ENCODE peak calls at places on chromosomes 12 and 14, in seven cellular contexts. P, K, V, O, J, Q and S are unnamed samples.

GRCh38 chr12:15589328-15590032 is 199.7 kb downstream of the EPS8 start:
- DNase-seq in P (no peak), K (no peak), V (no peak), O (no peak), J (no peak), Q (no peak), S (no peak)

GRCh38 chr14:89378119-89378518 is 38.9 kb downstream of the FOXN3 start:
- DNase-seq in P (peak), K (no peak), V (no peak), O (no peak), J (peak), Q (no peak), S (peak)

GRCh38 chr14:105061428-105062047 is 3.7 kb downstream of the GPR132 start:
- DNase-seq in P (no peak), K (peak), V (peak), O (no peak), J (no peak), Q (no peak), S (no peak)

GRCh38 chr12:66942741-66943465 is 264.0 kb upstream of the GRIP1 start:
- DNase-seq in P (no peak), K (no peak), V (no peak), O (no peak), J (no peak), Q (no peak), S (no peak)

GRCh38 chr12:54195736-54196347 is 7.1 kb upstream of the SMUG1 start:
- DNase-seq in P (no peak), K (peak), V (no peak), O (no peak), J (peak), Q (no peak), S (peak)

GRCh38 chr14:95095991-95096390 is 61.3 kb downstream of the DICER1 start:
- DNase-seq in P (no peak), K (no peak), V (no peak), O (no peak), J (no peak), Q (no peak), S (no peak)

GRCh38 chr12:116206828-116207227 is 70.7 kb downstream of the MED13L start:
- DNase-seq in P (no peak), K (no peak), V (no peak), O (no peak), J (no peak), Q (no peak), S (no peak)

GRCh38 chr14:100849432-100849831 is 23.5 kb downstream of the MEG3 start:
- DNase-seq in P (no peak), K (no peak), V (no peak), O (no peak), J (no peak), Q (no peak), S (peak)

GRCh38 chr12:106521901-106522300 is 60.9 kb upstream of the RFX4 start:
- DNase-seq in P (no peak), K (no peak), V (no peak), O (no peak), J (no peak), Q (no peak), S (no peak)
- H3K4me3 ChIP-seq in P (no peak), K (no peak), V (no peak), O (no peak), J (no peak), Q (no peak), S (no peak)

GRCh38 chr14:35319509-35319908 is 27.3 kb downstream of the PSMA6 start:
- DNase-seq in P (no peak), K (no peak), V (no peak), O (no peak), J (no peak), Q (no peak), S (no peak)
- TF ChIP-seq CTCF in P (no peak), K (no peak), V (no peak), O (no peak), J (no peak), Q (no peak), S (no peak)

GRCh38 chr14:73238941-73239340 is 1.6 kb downstream of the PAPLN start:
- DNase-seq in P (no peak), K (no peak), V (no peak), O (no peak), J (no peak), Q (no peak), S (no peak)

GRCh38 chr14:73236752-73237218 is 521 bp upstream of the PAPLN start:
- DNase-seq in P (no peak), K (no peak), V (no peak), O (no peak), J (no peak), Q (no peak), S (no peak)

GRCh38 chr14:73238262-73238852 is 1.1 kb downstream of the PAPLN start:
- DNase-seq in P (no peak), K (no peak), V (no peak), O (no peak), J (peak), Q (no peak), S (peak)

GRCh38 chr14:73237219-73237785 is at the start of gene PAPLN:
- DNase-seq in P (no peak), K (peak), V (no peak), O (no peak), J (peak), Q (no peak), S (no peak)

DNA sequence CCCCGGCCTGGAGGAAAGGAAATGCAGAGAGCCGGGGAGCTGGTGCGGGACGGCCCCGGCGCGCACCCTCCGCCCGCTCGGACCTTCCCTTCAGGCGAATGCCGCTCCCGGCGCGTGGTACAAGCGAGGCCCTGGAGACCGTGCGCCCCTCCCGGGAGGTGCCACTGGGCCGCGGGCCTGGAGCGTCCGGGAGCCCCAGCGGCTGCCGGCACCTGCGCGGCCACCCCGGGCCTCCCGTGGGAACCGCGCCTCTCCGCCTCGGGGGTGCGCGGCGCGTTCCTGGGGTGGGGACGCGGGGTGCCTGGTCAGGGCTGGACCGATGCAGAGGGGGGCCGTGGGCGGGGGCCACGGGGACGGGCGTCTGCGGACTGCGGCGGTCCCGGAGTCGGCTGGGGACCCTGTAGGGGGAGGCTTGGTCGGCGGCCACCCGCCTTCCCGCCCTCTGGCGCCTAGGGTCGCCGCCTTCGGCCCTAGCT is 518 bp downstream of the PAPLN start:
- DNase-seq in P (no peak), K (peak), V (no peak), O (no peak), J (no peak), Q (no peak), S (no peak)
- H3K4me3 ChIP-seq in P (peak), K (peak), V (peak), O (peak), J (peak), Q (peak), S (peak)

DNA sequence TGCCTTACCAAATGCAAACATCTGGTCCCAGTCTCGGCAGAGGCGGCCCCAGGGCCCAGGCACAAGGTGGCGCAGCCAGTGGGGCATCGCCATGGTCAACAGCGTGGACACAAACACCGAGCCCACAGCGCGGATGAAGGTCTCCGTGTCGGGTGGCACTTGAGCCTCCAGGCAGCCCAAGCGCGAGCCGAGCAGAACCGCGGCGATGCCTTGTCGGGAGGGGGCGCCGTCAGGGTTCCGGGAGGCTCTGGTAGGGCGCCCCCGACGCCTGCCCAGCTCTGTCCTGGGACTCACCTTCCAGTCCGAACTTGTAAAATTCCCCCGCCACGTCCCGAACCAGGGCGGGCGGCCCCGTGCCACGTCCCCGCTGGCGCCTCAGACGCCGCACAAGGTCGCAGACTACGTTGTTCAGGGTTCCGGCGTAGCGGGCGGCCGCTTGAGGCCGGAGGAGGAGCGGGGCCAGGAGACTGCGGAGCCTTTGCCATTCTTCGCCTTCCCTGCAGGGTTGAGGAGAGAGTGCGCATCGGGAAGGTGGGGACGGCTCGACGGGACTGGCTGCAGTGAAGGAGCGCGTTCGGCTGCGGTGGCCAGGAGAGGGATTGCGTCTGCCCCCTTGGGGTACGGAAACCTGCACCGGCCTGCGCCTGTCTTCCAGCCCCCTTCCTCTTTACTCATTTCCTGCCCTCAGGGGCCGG is 1.7 kb downstream of the CYP27B1 start:
- DNase-seq in P (no peak), K (peak), V (peak), O (no peak), J (peak), Q (no peak), S (no peak)
- TF ChIP-seq CTCF in P (peak), K (no peak), V (peak), O (peak), J (peak), Q (peak), S (peak)

DNA sequence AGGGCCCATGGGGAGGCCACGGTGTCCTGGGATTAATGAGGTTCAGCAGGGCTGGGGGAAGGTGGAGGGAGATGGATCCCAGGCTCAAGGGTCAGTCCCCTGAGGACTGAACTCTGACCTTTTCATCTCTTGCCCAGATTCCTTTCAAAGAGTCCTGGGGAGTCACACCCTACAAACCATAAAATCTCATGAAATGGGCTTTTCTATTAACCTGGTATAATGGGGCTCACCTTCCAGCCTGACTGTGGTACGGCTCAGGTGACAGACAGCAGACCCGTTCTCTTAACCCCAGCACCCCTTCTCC is 268.2 kb downstream of the ADGRD1 start:
- DNase-seq in P (no peak), K (no peak), V (no peak), O (no peak), J (no peak), Q (no peak), S (no peak)
- H3K4me3 ChIP-seq in P (peak), K (no peak), V (no peak), O (no peak), J (no peak), Q (no peak), S (no peak)

GRCh38 chr12:92541024-92541423 is 161.8 kb upstream of the PLEKHG7 start:
- DNase-seq in P (no peak), K (no peak), V (no peak), O (no peak), J (no peak), Q (no peak), S (no peak)

GRCh38 chr12:92538970-92539749 is 163.6 kb upstream of the PLEKHG7 start:
- DNase-seq in P (peak), K (no peak), V (no peak), O (no peak), J (peak), Q (no peak), S (peak)

GRCh38 chr12:92537235-92537960 is 165.4 kb upstream of the PLEKHG7 start:
- DNase-seq in P (no peak), K (no peak), V (no peak), O (no peak), J (no peak), Q (no peak), S (no peak)

GRCh38 chr12:92543359-92543758 is 159.4 kb upstream of the PLEKHG7 start:
- DNase-seq in P (no peak), K (no peak), V (no peak), O (no peak), J (no peak), Q (peak), S (no peak)

GRCh38 chr12:92539966-92540791 is 162.6 kb upstream of the PLEKHG7 start:
- DNase-seq in P (no peak), K (peak), V (no peak), O (no peak), J (no peak), Q (no peak), S (no peak)
- TF ChIP-seq CTCF in P (peak), K (no peak), V (no peak), O (peak), J (no peak), Q (no peak), S (no peak)

GRCh38 chr12:5047094-5047493 is 3.4 kb downstream of the KCNA5 start:
- DNase-seq in P (no peak), K (no peak), V (no peak), O (peak), J (no peak), Q (no peak), S (no peak)
- H3K4me3 ChIP-seq in P (no peak), K (no peak), V (no peak), O (peak), J (no peak), Q (no peak), S (no peak)

GRCh38 chr12:71441836-71442566 is 2.4 kb downstream of the LGR5 start:
- DNase-seq in P (no peak), K (no peak), V (no peak), O (no peak), J (no peak), Q (no peak), S (no peak)
- TF ChIP-seq CTCF in P (peak), K (no peak), V (no peak), O (no peak), J (no peak), Q (no peak), S (no peak)